ENCODE peak calls at places on chromosomes 4 and X, in nine cellular contexts. H, N, C, D, J, V, E, T and K are unnamed samples.

GRCh38 chr4:78432896-78433295 is 118.7 kb upstream of the ANXA3 start:
- DNase-seq in H (peak), N (no peak), C (no peak), D (no peak), J (no peak), V (peak), E (no peak), T (no peak), K (no peak)

GRCh38 chr4:4284827-4285618 is 4.9 kb downstream of the LYAR start:
- DNase-seq in H (no peak), N (peak), C (no peak), D (peak), J (no peak), V (peak), E (no peak), T (no peak), K (no peak)

GRCh38 chrX:45077748-45078424 is 122.8 kb downstream of the DIPK2B start:
- DNase-seq in H (no peak), N (no peak), C (no peak), D (no peak), J (no peak), V (no peak), E (no peak), T (no peak), K (no peak)

GRCh38 chr4:141132689-141133145 is 552 bp downstream of the RNF150 start:
- DNase-seq in H (no peak), N (peak), C (no peak), D (peak), J (no peak), V (peak), E (peak), T (peak), K (no peak)

GRCh38 chr4:166252487-166253402 is 379.7 kb downstream of the TLL1 start:
- DNase-seq in H (no peak), N (no peak), C (no peak), D (peak), J (no peak), V (peak), E (no peak), T (peak), K (peak)

GRCh38 chr4:76420901-76421581 is at the start of gene CCDC158:
- DNase-seq in H (no peak), N (no peak), C (peak), D (peak), J (no peak), V (no peak), E (no peak), T (peak), K (no peak)

GRCh38 chr4:85720736-85721135 is 245.8 kb downstream of the ARHGAP24 start:
- DNase-seq in H (no peak), N (peak), C (no peak), D (peak), J (no peak), V (peak), E (no peak), T (no peak), K (no peak)

GRCh38 chrX:135436456-135436855 is 14.7 kb downstream of the SMIM10L2A start:
- DNase-seq in H (no peak), N (no peak), C (no peak), D (no peak), J (no peak), V (no peak), E (no peak), T (no peak), K (no peak)

GRCh38 chrX:30906726-30907125 is 17.7 kb upstream of the TAB3 start:
- DNase-seq in H (no peak), N (no peak), C (no peak), D (peak), J (no peak), V (no peak), E (no peak), T (no peak), K (no peak)

GRCh38 chr4:186516287-186516686 is 39.1 kb downstream of the MTNR1A start:
- DNase-seq in H (no peak), N (no peak), C (no peak), D (no peak), J (no peak), V (no peak), E (no peak), T (no peak), K (no peak)

GRCh38 chr4:145012841-145013240 is 85.2 kb downstream of the ANAPC10 start:
- DNase-seq in H (no peak), N (no peak), C (no peak), D (peak), J (no peak), V (no peak), E (no peak), T (no peak), K (no peak)

GRCh38 chr4:176492648-176493302 is 173.0 kb downstream of the SPCS3 start:
- DNase-seq in H (no peak), N (no peak), C (no peak), D (peak), J (no peak), V (no peak), E (no peak), T (no peak), K (no peak)

GRCh38 chr4:158050942-158051341 is 121.9 kb downstream of the GASK1B start:
- DNase-seq in H (no peak), N (no peak), C (no peak), D (no peak), J (no peak), V (no peak), E (no peak), T (no peak), K (no peak)

GRCh38 chrX:82230013-82230412 is 1028.1 kb downstream of the SH3BGRL start:
- DNase-seq in H (no peak), N (no peak), C (no peak), D (no peak), J (no peak), V (no peak), E (no peak), T (no peak), K (no peak)

GRCh38 chr4:17168571-17168970 is 270.1 kb upstream of the LDB2 start:
- DNase-seq in H (peak), N (no peak), C (no peak), D (peak), J (no peak), V (peak), E (no peak), T (no peak), K (no peak)

GRCh38 chr4:79651516-79651915 is 243.5 kb upstream of the GK2 start:
- DNase-seq in H (peak), N (no peak), C (no peak), D (no peak), J (no peak), V (no peak), E (no peak), T (no peak), K (peak)

GRCh38 chr4:77433102-77433733 is 172.4 kb upstream of the CXCL13 start:
- DNase-seq in H (no peak), N (no peak), C (no peak), D (peak), J (no peak), V (peak), E (peak), T (peak), K (peak)

GRCh38 chr4:153483432-153484418 is 17.6 kb downstream of the TMEM131L start:
- DNase-seq in H (no peak), N (no peak), C (no peak), D (peak), J (no peak), V (no peak), E (no peak), T (no peak), K (no peak)

GRCh38 chr4:40143926-40144508 is 52.8 kb upstream of the RHOH start:
- DNase-seq in H (no peak), N (no peak), C (no peak), D (no peak), J (no peak), V (no peak), E (no peak), T (no peak), K (no peak)

GRCh38 chrX:110741213-110741796 is 54.3 kb downstream of the CHRDL1 start:
- DNase-seq in H (no peak), N (peak), C (no peak), D (peak), J (no peak), V (peak), E (no peak), T (no peak), K (no peak)

GRCh38 chr4:162849922-162850321 is 316.8 kb downstream of the NAF1 start:
- DNase-seq in H (no peak), N (no peak), C (no peak), D (no peak), J (no peak), V (no peak), E (no peak), T (no peak), K (no peak)

GRCh38 chr4:115781528-115782146 is 668.2 kb upstream of the NDST4 start:
- DNase-seq in H (no peak), N (no peak), C (no peak), D (no peak), J (no peak), V (no peak), E (no peak), T (no peak), K (no peak)

GRCh38 chr4:62460329-62460728 is 1260.2 kb downstream of the ADGRL3 start:
- DNase-seq in H (no peak), N (no peak), C (no peak), D (no peak), J (no peak), V (no peak), E (no peak), T (no peak), K (no peak)

GRCh38 chr4:67721770-67722597 is 21.0 kb upstream of the UBA6 start:
- DNase-seq in H (no peak), N (no peak), C (no peak), D (peak), J (no peak), V (no peak), E (no peak), T (no peak), K (peak)

GRCh38 chrX:107676559-107677378 is 48.5 kb downstream of the PRPS1 start:
- DNase-seq in H (peak), N (peak), C (peak), D (peak), J (peak), V (peak), E (no peak), T (peak), K (no peak)

GRCh38 chr4:130753926-130754325 is 1658.0 kb downstream of the C4orf33 start:
- DNase-seq in H (no peak), N (no peak), C (no peak), D (no peak), J (no peak), V (no peak), E (no peak), T (no peak), K (no peak)

GRCh38 chrX:44203791-44204190 is 139.7 kb downstream of the EFHC2 start:
- DNase-seq in H (no peak), N (no peak), C (no peak), D (no peak), J (no peak), V (no peak), E (no peak), T (no peak), K (no peak)

GRCh38 chr4:164937576-164938270 is 39.7 kb downstream of the TRIM61 start:
- DNase-seq in H (no peak), N (no peak), C (no peak), D (peak), J (no peak), V (peak), E (no peak), T (no peak), K (no peak)

GRCh38 chrX:110276778-110277177 is 41.1 kb downstream of the AMMECR1 start:
- DNase-seq in H (no peak), N (no peak), C (no peak), D (no peak), J (no peak), V (no peak), E (no peak), T (no peak), K (no peak)

GRCh38 chr4:28357985-28358384 is 1497.3 kb downstream of the STIM2 start:
- DNase-seq in H (no peak), N (no peak), C (no peak), D (peak), J (no peak), V (peak), E (peak), T (no peak), K (peak)

GRCh38 chrX:153854702-153855101 is 24.4 kb upstream of the PDZD4 start:
- DNase-seq in H (no peak), N (no peak), C (no peak), D (no peak), J (no peak), V (no peak), E (no peak), T (no peak), K (no peak)

GRCh38 chrX:34734383-34734782 is 77.3 kb upstream of the TMEM47 start:
- DNase-seq in H (no peak), N (no peak), C (no peak), D (peak), J (no peak), V (no peak), E (no peak), T (no peak), K (no peak)

GRCh38 chrX:23952984-23953907 is 45.4 kb downstream of the CXorf58 start:
- DNase-seq in H (no peak), N (no peak), C (peak), D (no peak), J (peak), V (no peak), E (peak), T (peak), K (peak)

GRCh38 chr4:244471-244870 is 60.8 kb downstream of the ZNF732 start:
- DNase-seq in H (no peak), N (no peak), C (peak), D (peak), J (peak), V (peak), E (no peak), T (peak), K (no peak)

GRCh38 chr4:83267121-83267834 is 17.3 kb downstream of the COQ2 start:
- DNase-seq in H (no peak), N (no peak), C (no peak), D (peak), J (no peak), V (no peak), E (no peak), T (no peak), K (no peak)

GRCh38 chr4:100208459-100208858 is 18.2 kb upstream of the DDIT4L start:
- DNase-seq in H (no peak), N (no peak), C (no peak), D (no peak), J (no peak), V (no peak), E (no peak), T (no peak), K (no peak)

GRCh38 chr4:2068198-2068470 is 9.0 kb downstream of the NAT8L start:
- DNase-seq in H (no peak), N (no peak), C (no peak), D (no peak), J (no peak), V (no peak), E (no peak), T (no peak), K (no peak)

GRCh38 chr4:142883433-142883832 is 37.3 kb upstream of the INPP4B start:
- DNase-seq in H (no peak), N (no peak), C (no peak), D (peak), J (no peak), V (peak), E (peak), T (no peak), K (no peak)

GRCh38 chrX:23493941-23494374 is 159.3 kb downstream of the PTCHD1 start:
- DNase-seq in H (no peak), N (no peak), C (no peak), D (no peak), J (no peak), V (no peak), E (no peak), T (no peak), K (no peak)